ENCODE peak calls at places on chromosomes 6 and 20, in ten cellular contexts. L is neural crest cell; W is NCI-H226; V is activated CD4-positive, CD25-positive, alpha-beta regulatory T cell; R is hypothalamus; I is memory B cell; D is dorsolateral prefrontal cortex; E is AG10803; U is PC-3; Q is H9. X is an unnamed sample.

GRCh38 chr20:57543754-57544153 is 17.2 kb upstream of the PCK1 start:
- DNase-seq in R (no peak), V (no peak), I (no peak), Q (no peak), D (no peak), W (no peak), L (no peak), E (no peak), U (peak), X (no peak)

GRCh38 chr6:104537185-104537584 is 322.5 kb downstream of the HACE1 start:
- DNase-seq in W (peak), D (no peak), L (no peak), U (peak), R (no peak), E (peak), I (no peak), V (no peak), Q (no peak), X (no peak)

GRCh38 chr20:50301712-50302111 is 111.1 kb downstream of the CEBPB start:
- DNase-seq in E (no peak), V (no peak), R (no peak), L (no peak), Q (no peak), D (no peak), W (no peak), I (no peak), U (no peak), X (no peak)

GRCh38 chr20:5780233-5781217 is 30.3 kb downstream of the SHLD1 start:
- DNase-seq in I (no peak), D (no peak), R (no peak), V (no peak), L (no peak), U (peak), Q (no peak), W (no peak), E (no peak), X (no peak)

GRCh38 chr6:341914-342831 is 49.4 kb upstream of the IRF4 start:
- DNase-seq in I (no peak), Q (no peak), U (no peak), R (no peak), L (no peak), W (no peak), E (no peak), D (no peak), V (no peak), X (no peak)

GRCh38 chr6:85756982-85757381 is 114.3 kb upstream of the SYNCRIP start:
- DNase-seq in I (no peak), E (peak), W (no peak), L (no peak), Q (no peak), V (no peak), U (peak), R (no peak), D (no peak), X (no peak)

GRCh38 chr20:13349240-13349604 is 128.1 kb downstream of the ISM1 start:
- DNase-seq in U (no peak), W (no peak), I (no peak), R (no peak), L (no peak), E (no peak), V (no peak), D (no peak), Q (no peak), X (no peak)

GRCh38 chr20:50368813-50369224 is 141.4 kb upstream of the PTPN1 start:
- DNase-seq in V (no peak), W (peak), L (no peak), R (no peak), E (no peak), I (no peak), D (no peak), Q (no peak), U (no peak), X (no peak)

GRCh38 chr20:61288331-61288784 is 36.3 kb downstream of the CDH4 start:
- DNase-seq in I (no peak), Q (no peak), U (no peak), R (no peak), D (peak), W (no peak), L (no peak), E (no peak), V (no peak), X (no peak)

GRCh38 chr20:43910564-43910963 is 4.1 kb upstream of the TOX2 start:
- DNase-seq in I (no peak), E (no peak), U (no peak), D (no peak), Q (no peak), W (no peak), V (no peak), R (no peak), L (no peak), X (no peak)

GRCh38 chr20:49165611-49166010 is 22.5 kb downstream of the STAU1 start:
- DNase-seq in I (no peak), E (no peak), Q (no peak), U (no peak), R (no peak), V (no peak), D (no peak), W (no peak), L (no peak), X (no peak)

GRCh38 chr20:14189794-14190402 is 147.5 kb downstream of the FLRT3 start:
- DNase-seq in R (no peak), W (no peak), D (no peak), I (no peak), L (no peak), Q (no peak), V (no peak), E (peak), U (peak), X (no peak)

GRCh38 chr20:4763776-4764525 is 42.2 kb downstream of the PRND start:
- DNase-seq in E (no peak), W (no peak), U (no peak), Q (no peak), V (no peak), R (no peak), L (no peak), I (no peak), D (no peak), X (no peak)

GRCh38 chr6:27494103-27494502 is 21.2 kb upstream of the ZNF184 start:
- DNase-seq in L (no peak), U (no peak), R (no peak), Q (no peak), V (no peak), D (no peak), W (no peak), I (no peak), E (no peak), X (no peak)

GRCh38 chr6:143549630-143550268 is 38.2 kb upstream of the FUCA2 start:
- DNase-seq in V (no peak), L (no peak), E (no peak), D (no peak), Q (no peak), R (no peak), U (no peak), I (no peak), W (no peak), X (no peak)

GRCh38 chr20:45095753-45096371 is 5.1 kb downstream of the KCNS1 start:
- DNase-seq in W (peak), I (peak), R (no peak), Q (peak), E (peak), V (peak), L (peak), U (peak), D (peak), X (no peak)

GRCh38 chr6:54702772-54703171 is 143.8 kb upstream of the FAM83B start:
- DNase-seq in L (no peak), D (no peak), W (no peak), V (no peak), I (no peak), Q (no peak), U (no peak), R (no peak), E (no peak), X (no peak)

GRCh38 chr20:33159713-33160112 is 8.2 kb upstream of the BPIFA2 start:
- DNase-seq in D (no peak), R (no peak), L (no peak), E (no peak), V (no peak), W (no peak), Q (peak), I (no peak), U (no peak), X (no peak)

GRCh38 chr20:17610566-17611289 is 40.9 kb downstream of the DSTN start:
- DNase-seq in R (no peak), D (no peak), W (no peak), Q (peak), V (no peak), L (no peak), I (no peak), E (peak), U (no peak), X (no peak)

GRCh38 chr6:14818422-14818884 is 427.4 kb upstream of the JARID2 start:
- DNase-seq in Q (no peak), L (no peak), D (no peak), W (peak), U (peak), R (no peak), E (peak), V (no peak), I (no peak), X (no peak)

GRCh38 chr20:49219924-49220831 is 962 bp downstream of the DDX27 start:
- DNase-seq in U (peak), L (no peak), Q (no peak), V (no peak), I (no peak), D (no peak), R (no peak), W (no peak), E (no peak), X (no peak)

GRCh38 chr20:43434565-43434964 is 23.1 kb upstream of the SRSF6 start:
- DNase-seq in V (no peak), I (no peak), R (no peak), D (no peak), L (no peak), E (no peak), U (no peak), W (no peak), Q (no peak), X (no peak)

GRCh38 chr6:151358475-151358874 is 32.9 kb downstream of the ZBTB2 start:
- DNase-seq in V (no peak), U (no peak), I (no peak), D (no peak), W (no peak), E (no peak), L (no peak), R (no peak), Q (no peak), X (no peak)

GRCh38 chr6:42281016-42281533 is 63.4 kb upstream of the MRPS10 start:
- DNase-seq in W (no peak), U (no peak), E (no peak), I (no peak), D (no peak), L (no peak), R (no peak), Q (no peak), V (no peak), X (no peak)

GRCh38 chr6:13641315-13641714 is 26.2 kb downstream of the NOL7 start:
- DNase-seq in U (no peak), I (no peak), D (no peak), E (peak), R (no peak), Q (no peak), V (no peak), L (no peak), W (no peak), X (no peak)

GRCh38 chr20:20073851-20074252 is 21.5 kb downstream of the CFAP61 start:
- DNase-seq in V (no peak), U (no peak), W (no peak), E (no peak), D (no peak), I (no peak), R (no peak), Q (no peak), L (no peak), X (no peak)

GRCh38 chr6:53044071-53044470 is 21.1 kb upstream of the FBXO9 start:
- DNase-seq in L (no peak), Q (peak), W (peak), I (no peak), R (no peak), U (no peak), V (no peak), D (no peak), E (peak), X (no peak)

GRCh38 chr20:41501376-41501775 is 116.8 kb downstream of the CHD6 start:
- DNase-seq in Q (no peak), W (no peak), D (no peak), E (peak), L (no peak), R (no peak), I (no peak), V (no peak), U (no peak), X (no peak)